ENCODE peak calls at places on chromosomes 4 and X, in four cellular contexts. D is AG09309, F is ovary, R is neural crest cell. M is an unnamed sample.

GRCh38 chrX:130179579-130180215 is 7.9 kb downstream of the RAB33A start:
- DNase-seq in R (no peak), F (no peak), D (no peak), M (no peak)

GRCh38 chr4:151604238-151604637 is 156.6 kb downstream of the GATB start:
- DNase-seq in R (no peak), D (no peak), F (no peak), M (peak; percentile 12)

GRCh38 chr4:134276476-134276875 is 74.9 kb upstream of the PABPC4L start:
- DNase-seq in F (no peak), R (no peak), D (no peak), M (no peak)

GRCh38 chr4:168832746-168833575 is 177.1 kb downstream of the CBR4 start:
- DNase-seq in D (no peak), R (peak; percentile 46), F (peak; percentile 73), M (peak; percentile 33)

GRCh38 chr4:54384563-54384962 is 155.5 kb downstream of the PDGFRA start:
- DNase-seq in F (peak; percentile 53), R (no peak), D (peak; percentile 14), M (peak; percentile 43)

GRCh38 chrX:102849396-102849795 is 87.7 kb upstream of the RAB40AL start:
- DNase-seq in F (no peak), R (no peak), D (no peak), M (no peak)

GRCh38 chr4:107997001-107997788 is 7.5 kb downstream of the HADH start:
- DNase-seq in R (no peak), F (no peak), D (peak; percentile 63), M (peak; percentile 90)

GRCh38 chrX:18895157-18895952 is 88.6 kb downstream of the PHKA2 start:
- DNase-seq in R (no peak), F (peak; percentile 61), D (no peak), M (peak; percentile 11)

GRCh38 chr4:137961051-137961438 is 281.1 kb downstream of the SLC7A11 start:
- DNase-seq in D (peak; percentile 87), F (no peak), R (no peak), M (peak; percentile 74)

GRCh38 chrX:135185795-135186443 is 14.7 kb upstream of the CT55 start:
- DNase-seq in R (peak; percentile 3), D (peak; percentile 34), F (no peak), M (peak; percentile 51)
- TF ChIP-seq CTCF in R (peak; percentile 65), D (peak; percentile 64), F (no peak), M (peak; percentile 72)

GRCh38 chr4:147019061-147019460 is 73.4 kb upstream of the TTC29 start:
- DNase-seq in R (peak; percentile 41), D (peak; percentile 17), F (peak; percentile 49), M (peak; percentile 55)
- TF ChIP-seq CTCF in R (peak; percentile 73), D (peak; percentile 70), F (no peak), M (peak; percentile 89)

GRCh38 chr4:152935661-152936445 is at the start of gene FHDC1:
- DNase-seq in D (no peak), F (no peak), R (peak; percentile 33), M (no peak)
- TF ChIP-seq CTCF in D (no peak), F (no peak), R (no peak), M (no peak)

GRCh38 chr4:2332976-2333319 is 71.0 kb upstream of the MXD4 start:
- DNase-seq in F (no peak), R (no peak), D (no peak), M (no peak)

GRCh38 chr4:2332201-2332975 is 70.5 kb upstream of the MXD4 start:
- DNase-seq in D (no peak), R (no peak), F (no peak), M (no peak)

GRCh38 chr4:2331043-2331420 is 69.1 kb upstream of the MXD4 start:
- DNase-seq in R (no peak), F (no peak), D (no peak), M (no peak)

GRCh38 chr4:2331519-2332200 is 69.8 kb upstream of the MXD4 start:
- DNase-seq in D (no peak), R (no peak), F (no peak), M (no peak)

GRCh38 chr4:2330119-2331042 is 68.5 kb upstream of the MXD4 start:
- DNase-seq in R (no peak), D (peak; percentile 78), F (no peak), M (peak; percentile 91)
- TF ChIP-seq CTCF in R (no peak), D (no peak), F (no peak), M (no peak)

GRCh38 chr4:167775374-167775773 is 317.0 kb upstream of the ANXA10 start:
- DNase-seq in F (no peak), R (no peak), D (no peak), M (no peak)

GRCh38 chr4:167774646-167775045 is 317.7 kb upstream of the ANXA10 start:
- DNase-seq in R (no peak), D (no peak), F (no peak), M (no peak)

GRCh38 chr4:167779864-167780263 is 312.5 kb upstream of the ANXA10 start:
- DNase-seq in D (no peak), F (no peak), R (no peak), M (no peak)

DNA sequence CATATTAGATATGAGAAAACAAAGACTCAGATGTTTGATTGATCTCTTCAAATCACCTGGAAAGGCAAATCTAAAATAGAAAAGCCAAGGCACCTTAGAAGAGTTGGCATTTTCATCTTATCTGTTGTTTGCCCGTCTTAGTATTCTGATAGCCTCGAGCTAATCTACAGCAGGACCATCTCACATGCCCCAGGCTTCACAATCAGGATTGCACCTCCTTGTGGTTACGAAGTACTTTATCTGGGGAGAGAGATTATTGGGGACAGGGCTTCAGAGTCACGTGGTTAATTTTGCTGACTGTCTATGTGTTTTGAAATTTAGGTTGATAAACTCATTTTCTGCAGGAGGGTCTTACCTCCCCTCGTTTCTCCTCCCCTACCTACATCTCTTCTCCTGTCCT is 313.1 kb upstream of the ANXA10 start:
- DNase-seq in F (no peak), D (no peak), R (no peak), M (no peak)
- TF ChIP-seq CTCF in F (no peak), D (no peak), R (no peak), M (peak; percentile 35)

DNA sequence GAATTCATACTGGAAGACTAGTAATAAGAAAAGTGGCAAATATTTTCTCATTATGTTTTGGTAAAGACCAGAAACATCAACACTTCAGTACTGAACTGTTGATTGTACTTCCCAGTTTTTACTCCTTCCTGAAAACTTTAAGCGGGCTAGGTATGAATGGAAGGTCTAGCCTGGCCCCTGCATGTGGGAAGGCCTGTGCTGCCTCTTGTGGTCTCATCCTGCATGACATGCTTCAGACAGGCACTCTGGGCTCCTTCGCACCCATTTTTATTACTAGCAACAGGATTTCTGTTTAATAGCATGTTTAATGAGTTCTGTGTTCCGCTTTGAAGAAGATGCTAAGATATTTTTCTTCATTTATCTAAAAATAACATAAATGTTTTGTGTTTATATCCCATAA is 279.1 kb downstream of the ANK2 start:
- DNase-seq in F (no peak), R (no peak), D (no peak), M (no peak)
- TF ChIP-seq CTCF in F (no peak), R (peak; percentile 55), D (peak; percentile 43), M (peak; percentile 51)

GRCh38 chr4:2436301-2436700 is 17.5 kb downstream of the CFAP99 start:
- DNase-seq in D (no peak), F (peak; percentile 36), R (no peak), M (peak; percentile 43)
- TF ChIP-seq CTCF in D (peak; percentile 44), F (no peak), R (no peak), M (peak; percentile 60)

M was measured in HFFc6.